ENCODE peak calls at places on chromosomes 3 and 15, in six cellular contexts. One of them, this sample, is unnamed.

GRCh38 chr15:29122506-29122905 is 147.1 kb downstream of the NSMCE3 start:
- DNase-seq in body of pancreas: no peak
- DNase-seq in uterus: no peak
- DNase-seq in substantia nigra: no peak
- DNase-seq in dorsolateral prefrontal cortex: no peak
- DNase-seq in IMR-90: no peak
- DNase-seq in this sample: no peak

GRCh38 chr3:11601446-11602241 is 42.1 kb downstream of the VGLL4 start:
- DNase-seq in body of pancreas: no peak
- DNase-seq in uterus: peak; percentile 63
- DNase-seq in substantia nigra: peak; percentile 43
- DNase-seq in dorsolateral prefrontal cortex: no peak
- DNase-seq in IMR-90: peak; percentile 39
- DNase-seq in this sample: no peak

GRCh38 chr3:160133757-160134156 is 91.5 kb upstream of the C3orf80 start:
- DNase-seq in body of pancreas: no peak
- DNase-seq in uterus: no peak
- DNase-seq in substantia nigra: no peak
- DNase-seq in dorsolateral prefrontal cortex: no peak
- DNase-seq in IMR-90: no peak
- DNase-seq in this sample: no peak

GRCh38 chr3:181176610-181177009 is 187.1 kb upstream of the DNAJC19 start:
- DNase-seq in body of pancreas: peak; percentile 75
- DNase-seq in uterus: peak; percentile 19
- DNase-seq in substantia nigra: peak; percentile 35
- DNase-seq in dorsolateral prefrontal cortex: peak; percentile 21
- DNase-seq in IMR-90: peak; percentile 0
- DNase-seq in this sample: peak; percentile 13

GRCh38 chr3:156721687-156722086 is 47.3 kb downstream of the TIPARP start:
- DNase-seq in body of pancreas: no peak
- DNase-seq in uterus: no peak
- DNase-seq in substantia nigra: no peak
- DNase-seq in dorsolateral prefrontal cortex: no peak
- DNase-seq in IMR-90: no peak
- DNase-seq in this sample: no peak

GRCh38 chr15:29126821-29127461 is 142.7 kb downstream of the NSMCE3 start:
- DNase-seq in body of pancreas: no peak
- DNase-seq in uterus: no peak
- DNase-seq in substantia nigra: no peak
- DNase-seq in dorsolateral prefrontal cortex: no peak
- DNase-seq in IMR-90: no peak
- DNase-seq in this sample: no peak

GRCh38 chr3:86073799-86074198 is 917.1 kb downstream of the VGLL3 start:
- DNase-seq in body of pancreas: no peak
- DNase-seq in uterus: no peak
- DNase-seq in substantia nigra: no peak
- DNase-seq in dorsolateral prefrontal cortex: no peak
- DNase-seq in IMR-90: no peak
- DNase-seq in this sample: no peak

GRCh38 chr15:83106994-83107840 is at the start of gene TM6SF1:
- DNase-seq in body of pancreas: no peak
- DNase-seq in uterus: no peak
- DNase-seq in substantia nigra: no peak
- DNase-seq in dorsolateral prefrontal cortex: peak; percentile 7
- DNase-seq in IMR-90: no peak
- DNase-seq in this sample: peak; percentile 10

GRCh38 chr3:74214286-74214685 is 400.2 kb downstream of the CNTN3 start:
- DNase-seq in body of pancreas: no peak
- DNase-seq in uterus: no peak
- DNase-seq in substantia nigra: no peak
- DNase-seq in dorsolateral prefrontal cortex: no peak
- DNase-seq in IMR-90: no peak
- DNase-seq in this sample: no peak

GRCh38 chr3:159786489-159787181 is 202.0 kb upstream of the IL12A start:
- DNase-seq in body of pancreas: no peak
- DNase-seq in uterus: no peak
- DNase-seq in substantia nigra: no peak
- DNase-seq in dorsolateral prefrontal cortex: no peak
- DNase-seq in IMR-90: no peak
- DNase-seq in this sample: no peak

GRCh38 chr3:178203152-178203551 is 333.1 kb upstream of the KCNMB2 start:
- DNase-seq in body of pancreas: no peak
- DNase-seq in uterus: no peak
- DNase-seq in substantia nigra: no peak
- DNase-seq in dorsolateral prefrontal cortex: peak; percentile 34
- DNase-seq in IMR-90: peak; percentile 52
- DNase-seq in this sample: no peak

GRCh38 chr3:194750409-194750808 is 64.7 kb downstream of the FAM43A start:
- DNase-seq in body of pancreas: no peak
- DNase-seq in uterus: no peak
- DNase-seq in substantia nigra: no peak
- DNase-seq in dorsolateral prefrontal cortex: no peak
- DNase-seq in IMR-90: no peak
- DNase-seq in this sample: no peak

GRCh38 chr15:63605816-63606215 is 8.6 kb downstream of the FBXL22 start:
- DNase-seq in body of pancreas: no peak
- DNase-seq in uterus: no peak
- DNase-seq in substantia nigra: no peak
- DNase-seq in dorsolateral prefrontal cortex: no peak
- DNase-seq in IMR-90: no peak
- DNase-seq in this sample: peak; percentile 42

GRCh38 chr3:52023860-52024764 is 28.4 kb upstream of the RPL29 start:
- DNase-seq in body of pancreas: no peak
- DNase-seq in uterus: no peak
- DNase-seq in substantia nigra: no peak
- DNase-seq in dorsolateral prefrontal cortex: no peak
- DNase-seq in IMR-90: no peak
- DNase-seq in this sample: no peak

GRCh38 chr3:159789742-159790635 is 198.6 kb upstream of the IL12A start:
- DNase-seq in body of pancreas: no peak
- DNase-seq in uterus: no peak
- DNase-seq in substantia nigra: no peak
- DNase-seq in dorsolateral prefrontal cortex: no peak
- DNase-seq in IMR-90: no peak
- DNase-seq in this sample: no peak

GRCh38 chr3:53168175-53168923 is 7.3 kb downstream of the PRKCD start:
- DNase-seq in body of pancreas: no peak
- DNase-seq in uterus: no peak
- DNase-seq in substantia nigra: no peak
- DNase-seq in dorsolateral prefrontal cortex: no peak
- DNase-seq in IMR-90: no peak
- DNase-seq in this sample: no peak

GRCh38 chr3:45035441-45036301 is 9.6 kb downstream of the CLEC3B start:
- DNase-seq in body of pancreas: no peak
- DNase-seq in uterus: peak; percentile 39
- DNase-seq in substantia nigra: no peak
- DNase-seq in dorsolateral prefrontal cortex: peak; percentile 49
- DNase-seq in IMR-90: peak; percentile 35
- DNase-seq in this sample: peak; percentile 42

GRCh38 chr3:40310690-40311089 is 1.2 kb downstream of the EIF1B start:
- DNase-seq in body of pancreas: no peak
- DNase-seq in uterus: no peak
- DNase-seq in substantia nigra: no peak
- DNase-seq in dorsolateral prefrontal cortex: no peak
- DNase-seq in IMR-90: peak; percentile 44
- DNase-seq in this sample: no peak
- H3K27ac ChIP-seq in body of pancreas: peak overlapping the region; percentile 96
- H3K27ac ChIP-seq in uterus: peak overlapping the region; percentile 93
- H3K27ac ChIP-seq in substantia nigra: peak overlapping the region; percentile 95
- H3K27ac ChIP-seq in dorsolateral prefrontal cortex: peak overlapping the region; percentile 90
- H3K27ac ChIP-seq in IMR-90: peak overlapping the region; percentile 38
- H3K27ac ChIP-seq in this sample: peak overlapping the region; percentile 97

GRCh38 chr3:155639462-155640055 is 105.3 kb downstream of the PLCH1 start:
- DNase-seq in body of pancreas: no peak
- DNase-seq in uterus: no peak
- DNase-seq in substantia nigra: no peak
- DNase-seq in dorsolateral prefrontal cortex: no peak
- DNase-seq in IMR-90: no peak
- DNase-seq in this sample: no peak

GRCh38 chr3:155631323-155632019 is 113.4 kb downstream of the PLCH1 start:
- DNase-seq in body of pancreas: no peak
- DNase-seq in uterus: no peak
- DNase-seq in substantia nigra: no peak
- DNase-seq in dorsolateral prefrontal cortex: no peak
- DNase-seq in IMR-90: no peak
- DNase-seq in this sample: no peak

GRCh38 chr3:155629006-155629405 is 115.9 kb downstream of the PLCH1 start:
- DNase-seq in body of pancreas: no peak
- DNase-seq in uterus: no peak
- DNase-seq in substantia nigra: no peak
- DNase-seq in dorsolateral prefrontal cortex: no peak
- DNase-seq in IMR-90: no peak
- DNase-seq in this sample: no peak

GRCh38 chr3:155637567-155637966 is 107.3 kb downstream of the PLCH1 start:
- DNase-seq in body of pancreas: no peak
- DNase-seq in uterus: no peak
- DNase-seq in substantia nigra: no peak
- DNase-seq in dorsolateral prefrontal cortex: no peak
- DNase-seq in IMR-90: no peak
- DNase-seq in this sample: no peak

DNA sequence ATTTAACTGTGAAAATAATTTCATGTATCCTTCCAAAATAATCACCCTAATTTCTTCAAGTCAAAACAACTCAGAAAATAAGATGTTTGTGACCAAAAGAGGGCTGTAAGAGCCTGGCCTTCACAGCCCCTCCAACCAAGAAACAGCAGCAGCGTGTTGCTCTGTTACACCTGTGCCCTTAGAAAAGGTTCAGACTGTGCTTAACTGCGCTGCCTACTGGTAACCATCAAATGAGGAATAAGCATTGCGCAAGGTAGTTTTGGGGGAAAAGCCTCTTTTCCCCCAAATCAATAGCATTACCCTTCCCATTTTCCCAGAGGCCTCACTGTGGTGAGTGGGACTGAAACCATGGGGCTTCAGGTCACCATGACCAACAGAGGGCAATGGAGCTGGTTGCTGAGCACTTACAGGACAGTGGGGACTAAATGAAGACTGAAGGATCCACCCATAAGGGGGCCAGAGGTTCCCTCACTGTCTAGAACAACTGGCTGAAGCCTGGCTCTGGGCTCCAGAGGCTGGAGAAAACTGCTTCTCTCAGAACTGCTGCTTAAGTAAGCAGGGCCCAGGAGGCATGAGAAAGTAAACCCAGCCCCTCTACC is 110.7 kb downstream of the PLCH1 start:
- DNase-seq in body of pancreas: no peak
- DNase-seq in uterus: no peak
- DNase-seq in substantia nigra: no peak
- DNase-seq in dorsolateral prefrontal cortex: no peak
- DNase-seq in IMR-90: no peak
- DNase-seq in this sample: no peak
- H3K27ac ChIP-seq in body of pancreas: no peak overlapping the region
- H3K27ac ChIP-seq in uterus: no peak overlapping the region
- H3K27ac ChIP-seq in substantia nigra: no peak overlapping the region
- H3K27ac ChIP-seq in dorsolateral prefrontal cortex: no peak overlapping the region
- H3K27ac ChIP-seq in IMR-90: no peak overlapping the region
- H3K27ac ChIP-seq in this sample: no peak overlapping the region

GRCh38 chr3:141330718-141331369 is 37.5 kb upstream of the ZBTB38 start:
- DNase-seq in body of pancreas: no peak
- DNase-seq in uterus: no peak
- DNase-seq in substantia nigra: no peak
- DNase-seq in dorsolateral prefrontal cortex: no peak
- DNase-seq in IMR-90: peak; percentile 54
- DNase-seq in this sample: no peak
- H3K27ac ChIP-seq in body of pancreas: no peak overlapping the region
- H3K27ac ChIP-seq in uterus: no peak overlapping the region
- H3K27ac ChIP-seq in substantia nigra: no peak overlapping the region
- H3K27ac ChIP-seq in dorsolateral prefrontal cortex: no peak overlapping the region
- H3K27ac ChIP-seq in IMR-90: peak overlapping the region; percentile 67
- H3K27ac ChIP-seq in this sample: no peak overlapping the region

GRCh38 chr15:90232941-90233700 is 620 bp downstream of the CIB1 start:
- DNase-seq in body of pancreas: peak; percentile 88
- DNase-seq in uterus: no peak
- DNase-seq in substantia nigra: no peak
- DNase-seq in dorsolateral prefrontal cortex: no peak
- DNase-seq in IMR-90: peak; percentile 26
- DNase-seq in this sample: peak; percentile 56
- H3K27ac ChIP-seq in body of pancreas: peak overlapping the region; percentile 96
- H3K27ac ChIP-seq in uterus: peak overlapping the region; percentile 83
- H3K27ac ChIP-seq in substantia nigra: peak overlapping the region; percentile 84
- H3K27ac ChIP-seq in dorsolateral prefrontal cortex: peak overlapping the region; percentile 58
- H3K27ac ChIP-seq in IMR-90: peak overlapping the region; percentile 77
- H3K27ac ChIP-seq in this sample: peak overlapping the region; percentile 96

DNA sequence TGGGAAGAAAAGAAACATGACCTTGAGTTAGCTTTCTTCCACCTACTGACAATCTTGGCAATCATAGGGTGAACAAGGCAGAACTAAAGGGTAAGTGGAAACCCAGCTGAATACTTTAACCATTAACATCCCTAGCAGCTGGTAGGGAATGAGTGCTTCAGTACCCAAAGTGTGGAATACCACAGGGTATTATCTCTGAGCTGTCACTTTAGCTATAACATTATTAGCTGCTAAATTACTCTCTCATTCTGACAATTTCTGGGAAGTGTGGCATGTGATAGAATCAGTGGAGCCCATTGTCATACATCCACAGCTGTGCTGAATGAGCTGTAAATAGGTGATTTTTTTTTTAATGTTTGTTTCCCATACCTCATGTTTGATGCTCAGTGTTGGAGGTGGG is 894.3 kb downstream of the DIPK2A start:
- DNase-seq in body of pancreas: no peak
- DNase-seq in uterus: no peak
- DNase-seq in substantia nigra: no peak
- DNase-seq in dorsolateral prefrontal cortex: no peak
- DNase-seq in IMR-90: no peak
- DNase-seq in this sample: no peak
- H3K27ac ChIP-seq in body of pancreas: no peak overlapping the region
- H3K27ac ChIP-seq in uterus: no peak overlapping the region
- H3K27ac ChIP-seq in substantia nigra: no peak overlapping the region
- H3K27ac ChIP-seq in dorsolateral prefrontal cortex: no peak overlapping the region
- H3K27ac ChIP-seq in IMR-90: no peak overlapping the region
- H3K27ac ChIP-seq in this sample: no peak overlapping the region

DNA sequence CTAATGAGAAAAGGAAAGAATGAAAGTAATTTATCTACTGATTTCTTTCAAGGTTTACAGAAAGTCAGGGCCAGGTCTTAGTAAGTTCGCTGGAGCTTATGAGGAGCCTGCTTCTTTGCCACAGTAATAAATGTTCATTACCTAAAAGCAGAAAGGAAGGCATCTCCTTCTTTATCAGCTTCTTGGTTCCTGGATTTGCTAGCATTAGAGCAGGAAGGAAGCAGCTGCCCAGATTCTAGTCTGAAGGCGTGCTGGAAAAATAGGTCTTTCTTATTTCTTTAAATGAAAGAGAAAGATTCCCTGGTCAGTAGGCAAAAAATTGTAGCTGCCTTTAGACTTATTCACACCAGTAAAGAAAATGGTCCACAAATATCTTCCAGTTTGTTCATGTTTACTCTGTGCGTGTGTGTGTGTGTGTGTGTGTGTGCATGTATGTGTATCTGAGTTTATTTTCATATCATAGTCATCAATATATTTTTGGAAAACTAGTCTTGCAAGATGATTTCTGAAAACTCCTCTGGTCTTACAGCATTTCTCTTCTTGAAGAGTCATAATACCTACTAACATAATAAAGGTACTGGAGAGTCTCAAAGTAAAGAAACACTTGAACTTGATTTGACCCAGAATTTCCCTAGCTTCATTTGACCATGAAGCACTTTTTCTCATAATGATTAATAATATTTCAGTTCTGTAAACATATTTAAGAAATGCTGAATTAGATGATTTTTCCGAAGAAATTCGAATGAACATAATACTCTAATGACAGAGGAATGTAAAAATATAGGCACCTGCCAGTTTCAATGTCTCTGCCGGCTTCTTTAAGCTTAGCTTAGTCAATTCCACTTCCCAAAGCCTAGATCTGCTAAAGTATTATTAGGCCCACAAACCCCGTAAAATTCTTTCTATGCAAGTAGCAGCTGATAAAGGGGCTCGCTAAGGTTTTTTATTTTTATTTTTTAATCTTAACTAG is 255.2 kb upstream of the ZPLD1 start:
- DNase-seq in body of pancreas: no peak
- DNase-seq in uterus: no peak
- DNase-seq in substantia nigra: no peak
- DNase-seq in dorsolateral prefrontal cortex: no peak
- DNase-seq in IMR-90: peak; percentile 58
- DNase-seq in this sample: no peak
- H3K27ac ChIP-seq in body of pancreas: peak overlapping the region; percentile 86
- H3K27ac ChIP-seq in uterus: peak overlapping the region; percentile 81
- H3K27ac ChIP-seq in substantia nigra: no peak overlapping the region
- H3K27ac ChIP-seq in dorsolateral prefrontal cortex: no peak overlapping the region
- H3K27ac ChIP-seq in IMR-90: peak overlapping the region; percentile 95
- H3K27ac ChIP-seq in this sample: no peak overlapping the region

This sample was measured in CD4-positive, CD25-positive, alpha-beta regulatory T cell.